ENCODE peak calls at places on chromosomes 1 and 21, in six cellular contexts. T is suprapubic skin, G is colonic mucosa, X is prostate gland, W is BJ, Q is left ventricle myocardium inferior. F is an unnamed sample. For H3K27me3, the result is how much of the 10 kb centered on the place peaks cover.

GRCh38 chr21:26087223-26087918 is 83.2 kb downstream of the APP start:
- DNase-seq in T (no peak), G (no peak), X (no peak), W (no peak), Q (no peak), F (no peak)

GRCh38 chr1:178645157-178645825 is 79.8 kb upstream of the RALGPS2 start:
- DNase-seq in T (no peak), G (no peak), X (no peak), W (no peak), Q (no peak), F (peak)

GRCh38 chr1:910311-910880 is 13.3 kb upstream of the SAMD11 start:
- DNase-seq in T (peak), G (peak), X (no peak), W (no peak), Q (peak), F (no peak)

GRCh38 chr1:13597166-13597565 is 13.5 kb downstream of the PDPN start:
- DNase-seq in T (no peak), G (no peak), X (no peak), W (no peak), Q (no peak), F (no peak)

GRCh38 chr1:93349231-93350135 is 3.8 kb downstream of the DR1 start:
- DNase-seq in T (no peak), G (no peak), X (no peak), W (no peak), Q (no peak), F (no peak)

GRCh38 chr1:19361231-19362147 is 49.4 kb downstream of the SLC66A1 start:
- DNase-seq in T (no peak), G (no peak), X (peak), W (no peak), Q (no peak), F (peak)

GRCh38 chr1:109877320-109877771 is 33.3 kb upstream of the CSF1 start:
- DNase-seq in T (peak), G (no peak), X (no peak), W (peak), Q (peak), F (peak)

GRCh38 chr1:184002071-184002470 is 35.5 kb downstream of the COLGALT2 start:
- DNase-seq in T (no peak), G (no peak), X (no peak), W (peak), Q (no peak), F (peak)

GRCh38 chr1:8077120-8077573 is 51.0 kb upstream of the ERRFI1 start:
- DNase-seq in T (no peak), G (peak), X (peak), W (peak), Q (peak), F (no peak)

GRCh38 chr1:109826930-109827349 is 63.2 kb upstream of the EPS8L3 start:
- DNase-seq in T (no peak), G (no peak), X (no peak), W (no peak), Q (peak), F (no peak)

GRCh38 chr1:147641695-147642592 is 28.4 kb downstream of the ACP6 start:
- DNase-seq in T (no peak), G (peak), X (peak), W (no peak), Q (no peak), F (peak)

GRCh38 chr1:220880726-220881506 is 1.7 kb downstream of the HLX start:
- DNase-seq in T (no peak), G (peak), X (no peak), W (no peak), Q (peak), F (no peak)

GRCh38 chr1:32736812-32737791 is 34.5 kb upstream of the SYNC start:
- DNase-seq in T (no peak), G (peak), X (no peak), W (no peak), Q (no peak), F (no peak)

GRCh38 chr1:225987491-225988316 is 11.4 kb downstream of the SDE2 start:
- DNase-seq in T (no peak), G (no peak), X (no peak), W (no peak), Q (no peak), F (no peak)

GRCh38 chr1:67572217-67572593 is 112.8 kb upstream of the GADD45A start:
- DNase-seq in T (no peak), G (no peak), X (no peak), W (no peak), Q (no peak), F (no peak)

GRCh38 chr1:11295905-11296304 is 22.9 kb downstream of the UBIAD1 start:
- DNase-seq in T (no peak), G (no peak), X (no peak), W (no peak), Q (no peak), F (no peak)

GRCh38 chr1:185969028-185969427 is 234.8 kb downstream of the HMCN1 start:
- DNase-seq in T (no peak), G (no peak), X (no peak), W (peak), Q (no peak), F (no peak)

GRCh38 chr1:117561551-117561950 is 44.3 kb upstream of the TENT5C start:
- DNase-seq in T (no peak), G (no peak), X (no peak), W (no peak), Q (no peak), F (no peak)

GRCh38 chr1:39183503-39184353 is 20.8 kb upstream of the MACF1 start:
- DNase-seq in T (peak), G (peak), X (peak), W (peak), Q (no peak), F (peak)

GRCh38 chr1:20195464-20195780 is 9.1 kb upstream of the PLA2G2C start:
- DNase-seq in T (no peak), G (no peak), X (no peak), W (no peak), Q (no peak), F (no peak)

GRCh38 chr1:65041014-65041413 is 74.7 kb upstream of the JAK1 start:
- DNase-seq in T (no peak), G (no peak), X (no peak), W (no peak), Q (peak), F (no peak)

GRCh38 chr1:69373520-69373919 is 194.2 kb upstream of the LRRC7 start:
- DNase-seq in T (no peak), G (no peak), X (no peak), W (no peak), Q (no peak), F (no peak)

GRCh38 chr21:45698493-45698947 is 55.0 kb downstream of the PCBP3 start:
- DNase-seq in T (no peak), G (peak), X (no peak), W (peak), Q (peak), F (no peak)

GRCh38 chr1:230123280-230124186 is 56.5 kb downstream of the GALNT2 start:
- DNase-seq in T (no peak), G (no peak), X (no peak), W (no peak), Q (no peak), F (no peak)

GRCh38 chr1:166716620-166717019 is 122.7 kb upstream of the POGK start:
- DNase-seq in T (no peak), G (no peak), X (no peak), W (no peak), Q (no peak), F (no peak)

GRCh38 chr1:187626056-187626455 is 797.3 kb downstream of the PLA2G4A start:
- DNase-seq in T (no peak), G (no peak), X (no peak), W (no peak), Q (no peak), F (no peak)

GRCh38 chr1:226656601-226657277 is 82.3 kb downstream of the ITPKB start:
- DNase-seq in T (peak), G (peak), X (peak), W (no peak), Q (peak), F (no peak)

GRCh38 chr1:22452401-22452963 is 831 bp downstream of the ZBTB40 start:
- DNase-seq in T (no peak), G (no peak), X (peak), W (no peak), Q (peak), F (no peak)

GRCh38 chr1:200959341-200959985 is 64.1 kb downstream of the KIF21B start:
- DNase-seq in T (no peak), G (no peak), X (no peak), W (no peak), Q (no peak), F (no peak)

GRCh38 chr21:34865922-34866271 is 183.2 kb downstream of the RUNX1 start:
- DNase-seq in T (no peak), G (no peak), X (no peak), W (no peak), Q (no peak), F (no peak)

GRCh38 chr1:6237093-6237492 is 1.3 kb upstream of the ICMT start:
- DNase-seq in T (no peak), G (no peak), X (no peak), W (no peak), Q (no peak), F (no peak)

GRCh38 chr1:110309139-110309538 is 30.0 kb upstream of the RBM15 start:
- DNase-seq in T (no peak), G (no peak), X (no peak), W (no peak), Q (no peak), F (no peak)

GRCh38 chr1:35452086-35452485 is 105.1 kb downstream of the KIAA0319L start:
- DNase-seq in T (peak), G (peak), X (peak), W (peak), Q (peak), F (no peak)

GRCh38 chr1:156896490-156897033 is 3.0 kb downstream of the PEAR1 start:
- DNase-seq in T (no peak), G (no peak), X (no peak), W (peak), Q (no peak), F (no peak)

GRCh38 chr1:47238935-47239640 is 7.1 kb upstream of the TAL1 start:
- DNase-seq in T (no peak), G (no peak), X (no peak), W (no peak), Q (no peak), F (no peak)

GRCh38 chr1:53572061-53572801 is 113.0 kb downstream of the DMRTB1 start:
- DNase-seq in T (peak), G (no peak), X (peak), W (no peak), Q (no peak), F (peak)

GRCh38 chr1:108041360-108042143 is 76.6 kb upstream of the VAV3 start:
- DNase-seq in T (no peak), G (no peak), X (peak), W (no peak), Q (no peak), F (no peak)

GRCh38 chr1:27284425-27285287 is 37.3 kb upstream of the TMEM222 start:
- DNase-seq in T (peak), G (peak), X (peak), W (no peak), Q (peak), F (peak)

GRCh38 chr1:229430761-229431269 is 3.1 kb downstream of the ACTA1 start:
- DNase-seq in T (no peak), G (peak), X (no peak), W (no peak), Q (peak), F (no peak)

GRCh38 chr1:34400690-34401089 is 224.0 kb downstream of the C1orf94 start:
- DNase-seq in T (no peak), G (no peak), X (no peak), W (no peak), Q (no peak), F (no peak)

GRCh38 chr1:34403156-34403555 is 226.4 kb downstream of the C1orf94 start:
- DNase-seq in T (no peak), G (peak), X (no peak), W (no peak), Q (no peak), F (no peak)

GRCh38 chr1:34396042-34396441 is 219.3 kb downstream of the C1orf94 start:
- DNase-seq in T (no peak), G (no peak), X (no peak), W (no peak), Q (no peak), F (no peak)

GRCh38 chr1:34398205-34398915 is 221.7 kb downstream of the C1orf94 start:
- DNase-seq in T (no peak), G (no peak), X (no peak), W (no peak), Q (no peak), F (no peak)

GRCh38 chr1:34398916-34399275 is 222.2 kb downstream of the C1orf94 start:
- DNase-seq in T (no peak), G (no peak), X (no peak), W (no peak), Q (no peak), F (no peak)
- TF ChIP-seq CTCF in T (no peak), G (no peak), X (no peak), W (no peak), Q (no peak), F (peak)

GRCh38 chr1:25196830-25197229 is 35.5 kb downstream of the SYF2 start:
- DNase-seq in T (no peak), G (no peak), X (no peak), W (no peak), Q (no peak), F (no peak)
- H3K27me3 ChIP-seq in T (under half), G (under half), X (under half), W (under half), Q (half or more), F (under half)

DNA sequence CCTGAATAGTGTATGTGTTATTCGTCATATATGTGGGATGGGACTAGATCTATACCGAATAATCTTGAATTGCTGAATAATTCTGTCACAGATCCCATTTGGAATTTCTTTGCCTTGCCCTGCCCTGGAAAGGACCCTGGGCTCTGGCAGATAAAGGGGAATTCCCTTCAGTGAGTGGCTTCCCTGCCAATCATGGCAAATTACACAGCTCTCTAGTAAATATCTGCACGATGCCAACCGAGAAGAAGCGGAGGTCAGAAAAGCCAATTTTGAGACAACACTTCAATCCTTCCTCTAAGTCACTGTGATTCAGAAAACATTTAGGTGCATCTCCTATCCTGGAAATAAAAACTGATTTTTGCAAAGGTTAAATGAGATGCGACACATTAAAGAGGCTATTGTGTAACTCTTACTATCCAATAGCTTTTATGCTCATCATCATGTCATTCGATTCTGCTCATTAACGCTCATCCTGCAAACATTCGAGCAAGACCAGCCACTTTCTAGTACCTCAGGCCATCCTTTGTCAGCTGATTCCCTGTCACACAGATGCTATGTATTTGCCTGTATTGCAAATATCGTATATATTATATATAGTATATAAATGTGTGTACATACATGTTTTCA is 131.7 kb downstream of the TLR5 start:
- DNase-seq in T (no peak), G (no peak), X (no peak), W (no peak), Q (no peak), F (no peak)
- H3K4me3 ChIP-seq in T (no peak), G (no peak), X (no peak), W (no peak), Q (no peak), F (no peak)

DNA sequence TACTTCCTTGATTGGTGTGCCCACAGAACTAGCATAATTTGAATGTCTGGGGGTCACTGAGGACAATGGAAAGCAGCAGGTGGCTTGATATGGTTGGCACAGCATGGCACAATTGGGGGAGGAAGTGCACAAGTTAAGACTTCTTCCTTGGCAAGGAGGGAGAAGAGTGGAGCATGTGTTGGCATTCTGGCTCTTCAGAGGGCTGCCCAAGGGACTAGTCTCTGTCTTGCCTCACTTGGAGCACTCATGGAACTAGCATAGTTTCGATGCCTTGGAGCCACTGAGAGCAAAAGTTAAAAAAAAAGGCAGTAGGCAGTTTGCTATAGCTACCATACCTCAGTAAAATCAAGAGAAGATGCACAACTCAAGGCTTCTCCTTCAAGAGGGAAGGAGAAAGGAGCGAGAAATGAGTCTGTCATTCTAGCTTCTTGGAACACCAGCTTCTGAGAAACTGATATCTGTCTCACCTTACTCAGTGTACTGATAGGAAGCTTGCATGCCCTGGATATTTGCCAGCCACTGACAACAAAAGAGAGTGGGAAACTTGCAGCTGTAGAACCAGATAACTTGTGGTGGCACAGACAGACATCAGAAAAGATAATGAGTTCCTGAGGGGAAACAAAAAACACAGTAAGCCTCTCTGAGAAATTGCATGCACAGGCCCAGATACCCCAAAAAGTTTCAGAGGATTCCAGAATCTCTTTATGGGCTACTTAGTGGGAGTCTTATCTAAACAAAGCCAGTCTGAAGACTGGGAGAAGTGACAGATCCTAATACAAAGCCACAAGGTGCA is 207.5 kb upstream of the SAMSN1 start:
- DNase-seq in T (no peak), G (no peak), X (no peak), W (no peak), Q (no peak), F (no peak)
- TF ChIP-seq CTCF in T (no peak), G (no peak), X (no peak), W (no peak), Q (no peak), F (no peak)

DNA sequence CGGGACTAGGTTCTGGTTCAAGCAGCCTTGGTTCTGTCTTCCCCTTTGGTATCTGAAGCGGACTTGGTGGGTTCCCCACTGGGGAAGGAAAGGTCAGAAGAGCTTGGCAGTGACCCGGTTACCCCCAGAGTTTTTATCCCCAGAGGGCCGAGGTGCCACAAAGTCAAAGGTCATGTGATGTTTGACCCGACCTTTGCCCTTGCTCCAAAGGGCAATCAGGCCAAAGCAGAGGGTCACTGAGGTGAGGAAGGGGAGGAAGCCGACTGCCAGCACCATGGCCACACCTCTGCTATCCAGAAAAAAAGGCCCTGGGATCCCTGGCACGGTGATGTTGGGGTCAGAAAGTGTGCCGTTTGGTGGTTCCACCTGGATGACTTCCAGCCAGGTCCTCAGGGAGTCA is 4.4 kb downstream of the LINGO4 start:
- DNase-seq in T (no peak), G (no peak), X (no peak), W (no peak), Q (no peak), F (no peak)
- H3K27me3 ChIP-seq in T (under half), G (under half), X (under half), W (under half), Q (under half), F (under half)

GRCh38 chr1:44170281-44170823 is 28.9 kb upstream of the KLF18 start:
- DNase-seq in T (no peak), G (no peak), X (no peak), W (no peak), Q (no peak), F (no peak)

DNA sequence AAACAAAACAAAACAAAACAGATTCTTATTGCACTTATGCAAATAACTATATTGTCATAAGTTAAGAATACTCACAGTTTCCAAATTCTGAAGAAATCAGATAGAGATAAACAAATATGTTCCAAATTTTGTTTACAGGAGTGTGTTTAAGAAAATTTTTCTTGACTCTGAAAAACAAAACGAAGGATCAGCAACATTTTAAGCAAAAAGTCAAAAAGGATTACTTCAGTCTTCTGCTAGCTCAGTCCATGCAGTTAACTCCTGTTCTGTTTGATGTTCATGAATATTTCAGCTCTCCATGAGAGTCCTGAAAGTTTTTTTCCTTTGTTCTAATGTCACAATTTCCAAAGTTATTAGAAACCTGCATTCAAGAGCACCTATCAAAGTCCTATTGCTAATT is 33.2 kb upstream of the KLF18 start:
- DNase-seq in T (no peak), G (no peak), X (no peak), W (no peak), Q (no peak), F (no peak)
- H3K4me3 ChIP-seq in T (no peak), G (no peak), X (no peak), W (no peak), Q (no peak), F (no peak)

F was measured in WERI-Rb-1.